ENCODE peak calls at places on chromosomes 11 and 22, in nine cellular contexts. C is stomach, W is prostate gland, U is sigmoid colon, Y is HCT116, H is tibial nerve, D is breast epithelium, J is IMR-90, V is A549. A is an unnamed sample.

GRCh38 chr22:37354271-37355069 is 72.2 kb downstream of the CYTH4 start:
- DNase-seq in C (no peak), W (no peak), U (no peak), Y (no peak), H (no peak), D (no peak), J (no peak), V (no peak), A (no peak)

GRCh38 chr11:116986521-116987105 is 111.6 kb downstream of the SIK3 start:
- DNase-seq in C (no peak), W (no peak), U (no peak), Y (no peak), H (no peak), D (no peak), J (peak), V (no peak), A (no peak)

GRCh38 chr11:4581443-4581842 is at the start of gene OR52I2:
- DNase-seq in C (no peak), W (no peak), U (no peak), Y (no peak), H (no peak), D (no peak), J (no peak), V (no peak), A (no peak)

GRCh38 chr22:19429950-19430889 is 1.3 kb downstream of the HIRA start:
- DNase-seq in C (peak), W (no peak), U (no peak), Y (no peak), H (no peak), D (no peak), J (peak), V (peak), A (no peak)

GRCh38 chr22:37088750-37089408 is 20.6 kb downstream of the TMPRSS6 start:
- DNase-seq in C (no peak), W (no peak), U (no peak), Y (no peak), H (no peak), D (no peak), J (no peak), V (no peak), A (no peak)

GRCh38 chr22:48827904-48828555 is 999.6 kb downstream of the BRD1 start:
- DNase-seq in C (no peak), W (no peak), U (no peak), Y (no peak), H (no peak), D (no peak), J (no peak), V (no peak), A (no peak)

GRCh38 chr22:42648368-42649260 is 578 bp downstream of the CYB5R3 start:
- DNase-seq in C (peak), W (peak), U (no peak), Y (no peak), H (no peak), D (peak), J (no peak), V (peak), A (no peak)

GRCh38 chr11:132623496-132623895 is 908.8 kb downstream of the OPCML start:
- DNase-seq in C (no peak), W (no peak), U (no peak), Y (no peak), H (no peak), D (no peak), J (no peak), V (no peak), A (no peak)

GRCh38 chr11:77374611-77375031 is 73.1 kb upstream of the GDPD4 start:
- DNase-seq in C (no peak), W (peak), U (no peak), Y (no peak), H (no peak), D (no peak), J (peak), V (no peak), A (no peak)

GRCh38 chr11:44264126-44264749 is 45.7 kb downstream of the ALX4 start:
- DNase-seq in C (no peak), W (no peak), U (no peak), Y (no peak), H (no peak), D (no peak), J (no peak), V (no peak), A (no peak)

GRCh38 chr11:31645747-31646146 is 136.2 kb downstream of the ELP4 start:
- DNase-seq in C (no peak), W (no peak), U (no peak), Y (peak), H (no peak), D (no peak), J (peak), V (peak), A (no peak)

GRCh38 chr11:133945087-133945974 is 11.4 kb downstream of the IGSF9B start:
- DNase-seq in C (no peak), W (no peak), U (peak), Y (no peak), H (no peak), D (no peak), J (peak), V (no peak), A (peak)

GRCh38 chr22:40714514-40714966 is 35.3 kb downstream of the MCHR1 start:
- DNase-seq in C (no peak), W (no peak), U (no peak), Y (no peak), H (no peak), D (peak), J (peak), V (peak), A (peak)

GRCh38 chr11:77418155-77418980 is 55.5 kb downstream of the PAK1 start:
- DNase-seq in C (no peak), W (no peak), U (no peak), Y (no peak), H (no peak), D (no peak), J (no peak), V (no peak), A (no peak)

GRCh38 chr11:103633819-103634590 is 402.4 kb upstream of the DDI1 start:
- DNase-seq in C (no peak), W (no peak), U (no peak), Y (no peak), H (no peak), D (no peak), J (no peak), V (no peak), A (no peak)

GRCh38 chr11:57527056-57527631 is 3.4 kb downstream of the TIMM10 start:
- DNase-seq in C (peak), W (peak), U (peak), Y (peak), H (peak), D (peak), J (peak), V (peak), A (peak)

GRCh38 chr11:7657306-7658025 is 15.8 kb downstream of the CYB5R2 start:
- DNase-seq in C (peak), W (peak), U (peak), Y (peak), H (peak), D (no peak), J (peak), V (peak), A (peak)

GRCh38 chr22:30495041-30495784 is 10.3 kb downstream of the SEC14L4 start:
- DNase-seq in C (no peak), W (no peak), U (no peak), Y (no peak), H (no peak), D (no peak), J (no peak), V (no peak), A (no peak)

GRCh38 chr11:133929401-133930052 is 27.2 kb downstream of the IGSF9B start:
- DNase-seq in C (no peak), W (no peak), U (no peak), Y (no peak), H (no peak), D (no peak), J (no peak), V (no peak), A (no peak)

GRCh38 chr11:16859651-16860050 is 121.2 kb downstream of the C11orf58 start:
- DNase-seq in C (no peak), W (no peak), U (no peak), Y (no peak), H (no peak), D (no peak), J (no peak), V (no peak), A (no peak)

GRCh38 chr22:20566420-20567260 is 59.2 kb downstream of the MED15 start:
- DNase-seq in C (peak), W (peak), U (peak), Y (no peak), H (peak), D (peak), J (peak), V (peak), A (peak)

GRCh38 chr11:72808415-72808814 is 5.8 kb upstream of the ATG16L2 start:
- DNase-seq in C (no peak), W (no peak), U (no peak), Y (no peak), H (no peak), D (no peak), J (peak), V (no peak), A (no peak)

DNA sequence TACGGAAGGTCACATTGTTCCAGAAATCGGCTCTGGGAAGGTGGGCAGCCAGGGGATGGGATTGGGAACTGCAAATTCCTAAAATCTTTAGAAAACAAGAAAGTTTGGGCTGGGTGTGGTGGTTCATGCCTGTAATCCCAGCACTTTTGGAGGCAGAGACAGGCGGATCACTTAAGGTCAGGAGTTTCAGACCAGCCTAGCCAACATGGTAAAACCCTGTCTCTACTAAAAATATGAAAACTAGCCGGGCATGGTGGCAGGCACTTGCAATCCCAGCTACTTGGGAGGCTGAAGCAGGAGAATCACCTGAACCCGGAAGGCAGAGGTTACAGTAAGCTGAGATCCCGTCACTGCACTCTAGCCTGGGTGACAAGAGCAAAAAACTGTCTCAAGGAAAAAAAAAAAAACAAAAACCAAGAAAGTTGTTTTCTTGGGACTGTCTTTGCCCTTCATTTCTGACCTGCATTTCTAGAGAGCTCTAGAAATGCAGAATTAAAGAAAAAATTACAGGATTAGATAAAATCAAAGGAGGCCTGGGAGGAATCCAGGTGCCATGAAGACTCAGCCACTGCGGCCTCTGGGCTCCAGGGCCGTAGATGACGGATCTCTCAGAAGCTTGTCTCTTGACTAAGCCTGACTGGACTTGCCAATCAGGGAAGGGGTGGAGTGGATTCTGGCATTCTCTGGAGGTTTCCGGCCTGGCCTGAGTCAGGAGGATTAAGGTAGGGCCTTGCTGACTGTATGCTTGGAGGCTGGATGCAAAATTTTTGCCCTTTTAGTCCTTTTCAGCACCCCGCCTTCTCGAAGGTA is 5.3 kb upstream of the MALAT1 start:
- DNase-seq in C (peak), W (peak), U (peak), Y (peak), H (peak), D (peak), J (peak), V (peak), A (peak)
- TF ChIP-seq POLR2A in C (no peak), W (peak), U (no peak), Y (no peak), H (peak), D (no peak), J (peak), V (no peak), A (peak)

GRCh38 chr22:38725900-38726655 is 20.3 kb downstream of the GTPBP1 start:
- DNase-seq in C (no peak), W (no peak), U (peak), Y (no peak), H (no peak), D (no peak), J (no peak), V (no peak), A (no peak)

GRCh38 chr22:38729946-38730345 is 24.2 kb downstream of the GTPBP1 start:
- DNase-seq in C (no peak), W (no peak), U (no peak), Y (no peak), H (no peak), D (no peak), J (no peak), V (no peak), A (no peak)

GRCh38 chr22:38727123-38727522 is 21.4 kb downstream of the GTPBP1 start:
- DNase-seq in C (no peak), W (no peak), U (peak), Y (no peak), H (no peak), D (no peak), J (no peak), V (no peak), A (no peak)

GRCh38 chr22:38728899-38729796 is 23.4 kb downstream of the GTPBP1 start:
- DNase-seq in C (no peak), W (no peak), U (no peak), Y (no peak), H (no peak), D (no peak), J (no peak), V (no peak), A (no peak)

DNA sequence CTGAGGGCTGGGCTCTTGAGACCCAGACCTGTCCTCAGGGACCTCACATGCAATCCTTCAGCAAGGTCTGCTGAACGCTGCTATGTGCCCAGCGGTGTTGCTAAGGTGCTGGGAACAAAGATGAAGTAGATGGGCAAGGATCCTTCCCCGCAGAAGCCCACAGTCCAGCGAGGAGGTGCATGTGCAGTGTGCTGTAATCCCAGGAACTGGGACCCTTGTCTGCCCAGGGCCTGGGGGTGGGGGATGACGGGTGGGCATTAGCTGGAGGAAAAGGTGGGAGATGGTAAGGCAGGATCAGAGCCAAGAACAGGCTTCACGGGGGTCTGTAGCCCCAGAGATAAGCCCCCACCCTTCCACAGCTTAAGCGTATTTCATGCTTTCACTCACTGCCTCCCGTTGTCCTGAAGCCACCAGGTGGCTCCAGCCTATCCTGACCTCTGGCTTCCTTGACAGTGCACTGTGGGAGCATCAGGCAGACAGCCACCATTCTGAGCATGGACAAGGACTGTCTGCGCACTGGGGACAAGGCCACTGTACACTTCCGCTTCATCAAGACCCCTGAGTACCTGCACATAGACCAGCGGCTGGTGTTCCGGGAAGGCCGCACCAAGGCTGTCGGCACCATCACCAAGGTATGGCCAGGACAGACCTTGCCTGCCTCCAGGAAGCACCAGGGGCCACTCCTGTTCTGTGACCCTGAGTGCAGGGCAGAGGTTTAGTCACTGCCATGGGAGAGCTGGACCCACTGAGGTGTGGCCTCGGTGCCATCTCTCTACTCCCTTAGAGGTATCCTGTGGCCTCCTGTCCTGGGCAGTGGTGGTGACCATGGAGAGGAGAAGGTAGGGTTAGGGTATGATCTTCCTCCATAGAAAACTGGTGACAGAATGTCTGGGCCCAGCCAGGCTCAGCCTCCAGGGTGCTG is 22.0 kb downstream of the GTPBP1 start:
- DNase-seq in C (no peak), W (no peak), U (peak), Y (no peak), H (no peak), D (no peak), J (no peak), V (no peak), A (no peak)
- TF ChIP-seq POLR2A in C (no peak), W (no peak), U (no peak), Y (no peak), H (no peak), D (no peak), J (no peak), V (no peak), A (no peak)

GRCh38 chr11:9688716-9689511 is 25.0 kb downstream of the SWAP70 start:
- DNase-seq in C (no peak), W (peak), U (no peak), Y (no peak), H (no peak), D (no peak), J (peak), V (no peak), A (no peak)
- TF ChIP-seq POLR2A in C (no peak), W (no peak), U (no peak), Y (no peak), H (no peak), D (no peak), J (no peak), V (no peak), A (no peak)

GRCh38 chr11:75509201-75509600 is 16.5 kb downstream of the GDPD5 start:
- DNase-seq in C (no peak), W (no peak), U (no peak), Y (no peak), H (no peak), D (no peak), J (no peak), V (no peak), A (no peak)
- TF ChIP-seq POLR2A in C (no peak), W (no peak), U (no peak), Y (no peak), H (no peak), D (no peak), J (no peak), V (no peak), A (no peak)

DNA sequence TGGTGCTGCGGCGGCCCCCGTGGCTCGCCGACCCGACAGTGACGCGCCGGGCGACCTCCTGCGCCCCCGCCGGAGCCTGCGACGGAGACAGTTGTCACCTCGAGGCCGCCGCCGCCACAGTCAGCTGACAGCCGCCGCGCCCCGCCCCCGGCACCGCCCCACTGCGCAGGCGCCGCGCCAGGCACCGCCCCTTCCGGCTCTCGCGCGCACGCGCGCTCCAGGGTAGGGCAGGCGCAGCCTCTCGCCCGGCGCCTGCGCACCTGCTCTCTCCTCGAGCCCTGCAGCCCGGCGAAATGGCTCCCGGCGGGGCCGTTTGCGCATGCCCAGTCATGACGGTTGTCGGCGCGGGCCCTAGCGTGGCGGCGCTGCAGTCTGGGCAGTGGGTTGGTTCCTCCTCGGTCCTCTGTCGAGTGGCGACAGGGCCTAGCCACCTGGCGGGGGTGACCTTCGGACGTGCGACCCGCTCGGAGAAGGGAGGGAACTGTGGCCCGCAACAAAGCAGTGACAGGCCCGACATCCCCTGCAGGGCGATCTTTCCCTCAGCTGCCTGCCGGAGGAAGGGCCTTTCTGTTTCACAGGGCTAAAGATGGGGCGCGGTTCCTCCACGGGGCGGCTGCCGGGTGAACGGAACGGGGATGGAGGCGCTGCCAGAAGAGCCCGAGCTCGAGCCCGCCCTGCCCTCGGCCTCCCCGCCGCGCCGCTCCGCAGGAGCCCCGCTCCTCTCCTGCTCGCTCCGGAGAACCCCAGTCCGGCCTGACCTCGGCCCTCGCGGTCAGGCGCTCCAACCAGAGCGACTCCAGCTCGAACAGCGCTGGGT is at the start of gene TOLLIP:
- DNase-seq in C (peak), W (peak), U (peak), Y (peak), H (peak), D (peak), J (peak), V (peak), A (peak)
- TF ChIP-seq POLR2A in C (no peak), W (peak), U (peak), Y (no peak), H (peak), D (peak), J (peak), V (peak), A (peak)

GRCh38 chr22:27327981-27328721 is 473.4 kb downstream of the MN1 start:
- DNase-seq in C (no peak), W (no peak), U (no peak), Y (no peak), H (no peak), D (no peak), J (no peak), V (peak), A (no peak)

GRCh38 chr22:27335102-27335660 is 466.4 kb downstream of the MN1 start:
- DNase-seq in C (no peak), W (no peak), U (no peak), Y (no peak), H (no peak), D (no peak), J (no peak), V (no peak), A (no peak)

GRCh38 chr22:27329966-27330645 is 471.4 kb downstream of the MN1 start:
- DNase-seq in C (no peak), W (no peak), U (no peak), Y (no peak), H (no peak), D (no peak), J (no peak), V (no peak), A (no peak)

GRCh38 chr22:27329471-27329870 is 472.1 kb downstream of the MN1 start:
- DNase-seq in C (no peak), W (no peak), U (no peak), Y (no peak), H (no peak), D (no peak), J (no peak), V (no peak), A (no peak)

GRCh38 chr22:27331526-27332281 is 469.9 kb downstream of the MN1 start:
- DNase-seq in C (peak), W (no peak), U (peak), Y (no peak), H (peak), D (no peak), J (peak), V (peak), A (no peak)
- TF ChIP-seq POLR2A in C (no peak), W (no peak), U (no peak), Y (no peak), H (no peak), D (no peak), J (no peak), V (no peak), A (no peak)

DNA sequence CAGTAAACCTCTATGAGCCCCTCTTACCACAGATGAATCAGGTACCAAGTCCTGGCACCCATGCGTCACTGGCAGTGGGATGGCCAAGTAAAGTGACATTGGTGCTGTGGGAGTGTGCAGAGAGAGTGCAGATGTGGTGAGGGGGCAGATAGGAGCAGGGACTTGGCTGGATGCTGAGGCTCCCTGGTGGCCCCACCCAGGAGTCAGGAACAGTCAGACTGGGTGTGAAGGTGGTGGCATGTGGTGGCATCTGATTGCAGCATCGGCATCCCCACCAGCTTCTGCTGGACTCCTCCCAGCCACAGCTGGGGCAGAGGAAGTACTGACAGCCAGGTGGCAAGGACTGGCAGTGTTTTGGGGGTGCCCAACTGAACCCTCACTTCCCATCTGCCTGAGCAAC is 11.4 kb downstream of the DGAT2 start:
- DNase-seq in C (no peak), W (no peak), U (no peak), Y (no peak), H (no peak), D (no peak), J (no peak), V (no peak), A (no peak)
- TF ChIP-seq POLR2A in C (no peak), W (no peak), U (no peak), Y (no peak), H (no peak), D (no peak), J (no peak), V (no peak), A (no peak)